ENCODE peak calls at places on chromosomes 12 and 14, in ten cellular contexts. One of them, this sample, is unnamed.

GRCh38 chr14:101097109-101097793 is 193.7 kb upstream of the RTL1 start:
- DNase-seq in bronchial epithelial cell: peak; percentile 20
- DNase-seq in activated CD4-positive, alpha-beta T cell treated with anti-CD3 and anti-CD28 coated beads, Interleukin-2, amount 10 ng/mL, durations not matched to agents 7 days and 5 days: no peak
- DNase-seq in CD4-positive, alpha-beta memory T cell: no peak
- DNase-seq in tibial artery: no peak
- DNase-seq in activated T-cell treated with anti-CD3 and anti-CD28 coated beads for 48 hours: no peak
- DNase-seq in fibroblast of mammary gland: no peak
- DNase-seq in effector memory CD4-positive, alpha-beta T cell: no peak
- DNase-seq in stimulated activated CD8-positive, alpha-beta memory T cell treated with anti-CD3 and anti-CD28 coated beads, Interleukin-15, amount 100 ng/mL, for 24 hours: no peak
- DNase-seq in ovary: no peak
- DNase-seq in this sample: peak; percentile 69

GRCh38 chr12:108772896-108773797 is 41.8 kb upstream of the CORO1C start:
- DNase-seq in bronchial epithelial cell: no peak
- DNase-seq in activated CD4-positive, alpha-beta T cell treated with anti-CD3 and anti-CD28 coated beads, Interleukin-2, amount 10 ng/mL, durations not matched to agents 7 days and 5 days: no peak
- DNase-seq in CD4-positive, alpha-beta memory T cell: no peak
- DNase-seq in tibial artery: no peak
- DNase-seq in activated T-cell treated with anti-CD3 and anti-CD28 coated beads for 48 hours: no peak
- DNase-seq in fibroblast of mammary gland: no peak
- DNase-seq in effector memory CD4-positive, alpha-beta T cell: no peak
- DNase-seq in stimulated activated CD8-positive, alpha-beta memory T cell treated with anti-CD3 and anti-CD28 coated beads, Interleukin-15, amount 100 ng/mL, for 24 hours: no peak
- DNase-seq in ovary: no peak
- DNase-seq in this sample: no peak

GRCh38 chr12:6647083-6647604 is at the start of gene ACRBP:
- DNase-seq in bronchial epithelial cell: peak; percentile 32
- DNase-seq in activated CD4-positive, alpha-beta T cell treated with anti-CD3 and anti-CD28 coated beads, Interleukin-2, amount 10 ng/mL, durations not matched to agents 7 days and 5 days: peak; percentile 20
- DNase-seq in CD4-positive, alpha-beta memory T cell: no peak
- DNase-seq in tibial artery: peak; percentile 79
- DNase-seq in activated T-cell treated with anti-CD3 and anti-CD28 coated beads for 48 hours: no peak
- DNase-seq in fibroblast of mammary gland: peak; percentile 60
- DNase-seq in effector memory CD4-positive, alpha-beta T cell: no peak
- DNase-seq in stimulated activated CD8-positive, alpha-beta memory T cell treated with anti-CD3 and anti-CD28 coated beads, Interleukin-15, amount 100 ng/mL, for 24 hours: no peak
- DNase-seq in ovary: peak; percentile 78
- DNase-seq in this sample: peak; percentile 42

GRCh38 chr12:9707864-9708808 is 24.8 kb downstream of the CLECL1 start:
- DNase-seq in bronchial epithelial cell: peak; percentile 51
- DNase-seq in activated CD4-positive, alpha-beta T cell treated with anti-CD3 and anti-CD28 coated beads, Interleukin-2, amount 10 ng/mL, durations not matched to agents 7 days and 5 days: peak; percentile 77
- DNase-seq in CD4-positive, alpha-beta memory T cell: peak; percentile 74
- DNase-seq in tibial artery: peak; percentile 31
- DNase-seq in activated T-cell treated with anti-CD3 and anti-CD28 coated beads for 48 hours: peak; percentile 45
- DNase-seq in fibroblast of mammary gland: peak; percentile 65
- DNase-seq in effector memory CD4-positive, alpha-beta T cell: peak; percentile 52
- DNase-seq in stimulated activated CD8-positive, alpha-beta memory T cell treated with anti-CD3 and anti-CD28 coated beads, Interleukin-15, amount 100 ng/mL, for 24 hours: no peak
- DNase-seq in ovary: no peak
- DNase-seq in this sample: peak; percentile 51

GRCh38 chr12:26939192-26939832 is 1.0 kb downstream of the FGFR1OP2 start:
- DNase-seq in bronchial epithelial cell: peak; percentile 42
- DNase-seq in activated CD4-positive, alpha-beta T cell treated with anti-CD3 and anti-CD28 coated beads, Interleukin-2, amount 10 ng/mL, durations not matched to agents 7 days and 5 days: no peak
- DNase-seq in CD4-positive, alpha-beta memory T cell: no peak
- DNase-seq in tibial artery: no peak
- DNase-seq in activated T-cell treated with anti-CD3 and anti-CD28 coated beads for 48 hours: no peak
- DNase-seq in fibroblast of mammary gland: peak; percentile 49
- DNase-seq in effector memory CD4-positive, alpha-beta T cell: no peak
- DNase-seq in stimulated activated CD8-positive, alpha-beta memory T cell treated with anti-CD3 and anti-CD28 coated beads, Interleukin-15, amount 100 ng/mL, for 24 hours: no peak
- DNase-seq in ovary: no peak
- DNase-seq in this sample: no peak

GRCh38 chr12:67459173-67459572 is 189.4 kb upstream of the DYRK2 start:
- DNase-seq in bronchial epithelial cell: no peak
- DNase-seq in activated CD4-positive, alpha-beta T cell treated with anti-CD3 and anti-CD28 coated beads, Interleukin-2, amount 10 ng/mL, durations not matched to agents 7 days and 5 days: no peak
- DNase-seq in CD4-positive, alpha-beta memory T cell: no peak
- DNase-seq in tibial artery: no peak
- DNase-seq in activated T-cell treated with anti-CD3 and anti-CD28 coated beads for 48 hours: no peak
- DNase-seq in fibroblast of mammary gland: no peak
- DNase-seq in effector memory CD4-positive, alpha-beta T cell: no peak
- DNase-seq in stimulated activated CD8-positive, alpha-beta memory T cell treated with anti-CD3 and anti-CD28 coated beads, Interleukin-15, amount 100 ng/mL, for 24 hours: no peak
- DNase-seq in ovary: no peak
- DNase-seq in this sample: peak; percentile 33

GRCh38 chr12:116060765-116061164 is 216.7 kb downstream of the MED13L start:
- DNase-seq in bronchial epithelial cell: no peak
- DNase-seq in activated CD4-positive, alpha-beta T cell treated with anti-CD3 and anti-CD28 coated beads, Interleukin-2, amount 10 ng/mL, durations not matched to agents 7 days and 5 days: peak; percentile 16
- DNase-seq in CD4-positive, alpha-beta memory T cell: peak; percentile 45
- DNase-seq in tibial artery: no peak
- DNase-seq in activated T-cell treated with anti-CD3 and anti-CD28 coated beads for 48 hours: no peak
- DNase-seq in fibroblast of mammary gland: peak; percentile 40
- DNase-seq in effector memory CD4-positive, alpha-beta T cell: no peak
- DNase-seq in stimulated activated CD8-positive, alpha-beta memory T cell treated with anti-CD3 and anti-CD28 coated beads, Interleukin-15, amount 100 ng/mL, for 24 hours: no peak
- DNase-seq in ovary: no peak
- DNase-seq in this sample: no peak

GRCh38 chr14:77086017-77086727 is 11.9 kb upstream of the CIPC start:
- DNase-seq in bronchial epithelial cell: peak; percentile 72
- DNase-seq in activated CD4-positive, alpha-beta T cell treated with anti-CD3 and anti-CD28 coated beads, Interleukin-2, amount 10 ng/mL, durations not matched to agents 7 days and 5 days: peak; percentile 27
- DNase-seq in CD4-positive, alpha-beta memory T cell: peak; percentile 52
- DNase-seq in tibial artery: no peak
- DNase-seq in activated T-cell treated with anti-CD3 and anti-CD28 coated beads for 48 hours: no peak
- DNase-seq in fibroblast of mammary gland: no peak
- DNase-seq in effector memory CD4-positive, alpha-beta T cell: peak; percentile 9
- DNase-seq in stimulated activated CD8-positive, alpha-beta memory T cell treated with anti-CD3 and anti-CD28 coated beads, Interleukin-15, amount 100 ng/mL, for 24 hours: no peak
- DNase-seq in ovary: no peak
- DNase-seq in this sample: peak; percentile 79

GRCh38 chr12:65188179-65188709 is 18.9 kb downstream of the LEMD3 start:
- DNase-seq in bronchial epithelial cell: no peak
- DNase-seq in activated CD4-positive, alpha-beta T cell treated with anti-CD3 and anti-CD28 coated beads, Interleukin-2, amount 10 ng/mL, durations not matched to agents 7 days and 5 days: no peak
- DNase-seq in CD4-positive, alpha-beta memory T cell: no peak
- DNase-seq in tibial artery: no peak
- DNase-seq in activated T-cell treated with anti-CD3 and anti-CD28 coated beads for 48 hours: no peak
- DNase-seq in fibroblast of mammary gland: no peak
- DNase-seq in effector memory CD4-positive, alpha-beta T cell: no peak
- DNase-seq in stimulated activated CD8-positive, alpha-beta memory T cell treated with anti-CD3 and anti-CD28 coated beads, Interleukin-15, amount 100 ng/mL, for 24 hours: no peak
- DNase-seq in ovary: no peak
- DNase-seq in this sample: no peak

GRCh38 chr12:58633479-58633878 is 286.8 kb downstream of the LRIG3 start:
- DNase-seq in bronchial epithelial cell: no peak
- DNase-seq in activated CD4-positive, alpha-beta T cell treated with anti-CD3 and anti-CD28 coated beads, Interleukin-2, amount 10 ng/mL, durations not matched to agents 7 days and 5 days: no peak
- DNase-seq in CD4-positive, alpha-beta memory T cell: no peak
- DNase-seq in tibial artery: no peak
- DNase-seq in activated T-cell treated with anti-CD3 and anti-CD28 coated beads for 48 hours: no peak
- DNase-seq in fibroblast of mammary gland: no peak
- DNase-seq in effector memory CD4-positive, alpha-beta T cell: no peak
- DNase-seq in stimulated activated CD8-positive, alpha-beta memory T cell treated with anti-CD3 and anti-CD28 coated beads, Interleukin-15, amount 100 ng/mL, for 24 hours: no peak
- DNase-seq in ovary: no peak
- DNase-seq in this sample: no peak

GRCh38 chr12:18576104-18576622 is 161.6 kb downstream of the PLCZ1 start:
- DNase-seq in bronchial epithelial cell: peak; percentile 77
- DNase-seq in activated CD4-positive, alpha-beta T cell treated with anti-CD3 and anti-CD28 coated beads, Interleukin-2, amount 10 ng/mL, durations not matched to agents 7 days and 5 days: no peak
- DNase-seq in CD4-positive, alpha-beta memory T cell: no peak
- DNase-seq in tibial artery: no peak
- DNase-seq in activated T-cell treated with anti-CD3 and anti-CD28 coated beads for 48 hours: no peak
- DNase-seq in fibroblast of mammary gland: peak; percentile 36
- DNase-seq in effector memory CD4-positive, alpha-beta T cell: no peak
- DNase-seq in stimulated activated CD8-positive, alpha-beta memory T cell treated with anti-CD3 and anti-CD28 coated beads, Interleukin-15, amount 100 ng/mL, for 24 hours: no peak
- DNase-seq in ovary: no peak
- DNase-seq in this sample: peak; percentile 7

GRCh38 chr12:106282457-106283097 is 20.0 kb upstream of the TCP11L2 start:
- DNase-seq in bronchial epithelial cell: peak; percentile 76
- DNase-seq in activated CD4-positive, alpha-beta T cell treated with anti-CD3 and anti-CD28 coated beads, Interleukin-2, amount 10 ng/mL, durations not matched to agents 7 days and 5 days: peak; percentile 61
- DNase-seq in CD4-positive, alpha-beta memory T cell: peak; percentile 60
- DNase-seq in tibial artery: no peak
- DNase-seq in activated T-cell treated with anti-CD3 and anti-CD28 coated beads for 48 hours: peak; percentile 28
- DNase-seq in fibroblast of mammary gland: peak; percentile 84
- DNase-seq in effector memory CD4-positive, alpha-beta T cell: peak; percentile 35
- DNase-seq in stimulated activated CD8-positive, alpha-beta memory T cell treated with anti-CD3 and anti-CD28 coated beads, Interleukin-15, amount 100 ng/mL, for 24 hours: no peak
- DNase-seq in ovary: peak; percentile 40
- DNase-seq in this sample: peak; percentile 44

GRCh38 chr14:70086685-70087379 is 101.9 kb downstream of the SLC8A3 start:
- DNase-seq in bronchial epithelial cell: peak; percentile 48
- DNase-seq in activated CD4-positive, alpha-beta T cell treated with anti-CD3 and anti-CD28 coated beads, Interleukin-2, amount 10 ng/mL, durations not matched to agents 7 days and 5 days: peak; percentile 14
- DNase-seq in CD4-positive, alpha-beta memory T cell: no peak
- DNase-seq in tibial artery: no peak
- DNase-seq in activated T-cell treated with anti-CD3 and anti-CD28 coated beads for 48 hours: no peak
- DNase-seq in fibroblast of mammary gland: peak; percentile 56
- DNase-seq in effector memory CD4-positive, alpha-beta T cell: no peak
- DNase-seq in stimulated activated CD8-positive, alpha-beta memory T cell treated with anti-CD3 and anti-CD28 coated beads, Interleukin-15, amount 100 ng/mL, for 24 hours: no peak
- DNase-seq in ovary: no peak
- DNase-seq in this sample: peak; percentile 33

GRCh38 chr12:124828264-124829007 is 35.2 kb downstream of the SCARB1 start:
- DNase-seq in bronchial epithelial cell: peak; percentile 73
- DNase-seq in activated CD4-positive, alpha-beta T cell treated with anti-CD3 and anti-CD28 coated beads, Interleukin-2, amount 10 ng/mL, durations not matched to agents 7 days and 5 days: no peak
- DNase-seq in CD4-positive, alpha-beta memory T cell: no peak
- DNase-seq in tibial artery: no peak
- DNase-seq in activated T-cell treated with anti-CD3 and anti-CD28 coated beads for 48 hours: no peak
- DNase-seq in fibroblast of mammary gland: no peak
- DNase-seq in effector memory CD4-positive, alpha-beta T cell: no peak
- DNase-seq in stimulated activated CD8-positive, alpha-beta memory T cell treated with anti-CD3 and anti-CD28 coated beads, Interleukin-15, amount 100 ng/mL, for 24 hours: no peak
- DNase-seq in ovary: no peak
- DNase-seq in this sample: peak; percentile 96

GRCh38 chr14:68416156-68416555 is 376.7 kb downstream of the ZFP36L1 start:
- DNase-seq in bronchial epithelial cell: no peak
- DNase-seq in activated CD4-positive, alpha-beta T cell treated with anti-CD3 and anti-CD28 coated beads, Interleukin-2, amount 10 ng/mL, durations not matched to agents 7 days and 5 days: no peak
- DNase-seq in CD4-positive, alpha-beta memory T cell: no peak
- DNase-seq in tibial artery: no peak
- DNase-seq in activated T-cell treated with anti-CD3 and anti-CD28 coated beads for 48 hours: no peak
- DNase-seq in fibroblast of mammary gland: no peak
- DNase-seq in effector memory CD4-positive, alpha-beta T cell: no peak
- DNase-seq in stimulated activated CD8-positive, alpha-beta memory T cell treated with anti-CD3 and anti-CD28 coated beads, Interleukin-15, amount 100 ng/mL, for 24 hours: no peak
- DNase-seq in ovary: no peak
- DNase-seq in this sample: no peak

GRCh38 chr12:118611770-118612169 is 235.4 kb downstream of the SUDS3 start:
- DNase-seq in bronchial epithelial cell: no peak
- DNase-seq in activated CD4-positive, alpha-beta T cell treated with anti-CD3 and anti-CD28 coated beads, Interleukin-2, amount 10 ng/mL, durations not matched to agents 7 days and 5 days: no peak
- DNase-seq in CD4-positive, alpha-beta memory T cell: no peak
- DNase-seq in tibial artery: no peak
- DNase-seq in activated T-cell treated with anti-CD3 and anti-CD28 coated beads for 48 hours: no peak
- DNase-seq in fibroblast of mammary gland: no peak
- DNase-seq in effector memory CD4-positive, alpha-beta T cell: no peak
- DNase-seq in stimulated activated CD8-positive, alpha-beta memory T cell treated with anti-CD3 and anti-CD28 coated beads, Interleukin-15, amount 100 ng/mL, for 24 hours: no peak
- DNase-seq in ovary: no peak
- DNase-seq in this sample: no peak

GRCh38 chr12:49098703-49099102 is 4.1 kb upstream of the DHH start:
- DNase-seq in bronchial epithelial cell: no peak
- DNase-seq in activated CD4-positive, alpha-beta T cell treated with anti-CD3 and anti-CD28 coated beads, Interleukin-2, amount 10 ng/mL, durations not matched to agents 7 days and 5 days: no peak
- DNase-seq in CD4-positive, alpha-beta memory T cell: no peak
- DNase-seq in tibial artery: no peak
- DNase-seq in activated T-cell treated with anti-CD3 and anti-CD28 coated beads for 48 hours: no peak
- DNase-seq in fibroblast of mammary gland: no peak
- DNase-seq in effector memory CD4-positive, alpha-beta T cell: no peak
- DNase-seq in stimulated activated CD8-positive, alpha-beta memory T cell treated with anti-CD3 and anti-CD28 coated beads, Interleukin-15, amount 100 ng/mL, for 24 hours: no peak
- DNase-seq in ovary: no peak
- DNase-seq in this sample: no peak

GRCh38 chr12:28268830-28269229 is 78.6 kb downstream of the CCDC91 start:
- DNase-seq in bronchial epithelial cell: no peak
- DNase-seq in activated CD4-positive, alpha-beta T cell treated with anti-CD3 and anti-CD28 coated beads, Interleukin-2, amount 10 ng/mL, durations not matched to agents 7 days and 5 days: no peak
- DNase-seq in CD4-positive, alpha-beta memory T cell: no peak
- DNase-seq in tibial artery: no peak
- DNase-seq in activated T-cell treated with anti-CD3 and anti-CD28 coated beads for 48 hours: no peak
- DNase-seq in fibroblast of mammary gland: no peak
- DNase-seq in effector memory CD4-positive, alpha-beta T cell: no peak
- DNase-seq in stimulated activated CD8-positive, alpha-beta memory T cell treated with anti-CD3 and anti-CD28 coated beads, Interleukin-15, amount 100 ng/mL, for 24 hours: no peak
- DNase-seq in ovary: no peak
- DNase-seq in this sample: no peak

GRCh38 chr12:852864-853263 is 96.6 kb downstream of the RAD52 start:
- DNase-seq in bronchial epithelial cell: no peak
- DNase-seq in activated CD4-positive, alpha-beta T cell treated with anti-CD3 and anti-CD28 coated beads, Interleukin-2, amount 10 ng/mL, durations not matched to agents 7 days and 5 days: no peak
- DNase-seq in CD4-positive, alpha-beta memory T cell: no peak
- DNase-seq in tibial artery: no peak
- DNase-seq in activated T-cell treated with anti-CD3 and anti-CD28 coated beads for 48 hours: no peak
- DNase-seq in fibroblast of mammary gland: no peak
- DNase-seq in effector memory CD4-positive, alpha-beta T cell: no peak
- DNase-seq in stimulated activated CD8-positive, alpha-beta memory T cell treated with anti-CD3 and anti-CD28 coated beads, Interleukin-15, amount 100 ng/mL, for 24 hours: no peak
- DNase-seq in ovary: no peak
- DNase-seq in this sample: no peak

GRCh38 chr12:120453060-120453761 is 7.0 kb downstream of the GATC start:
- DNase-seq in bronchial epithelial cell: no peak
- DNase-seq in activated CD4-positive, alpha-beta T cell treated with anti-CD3 and anti-CD28 coated beads, Interleukin-2, amount 10 ng/mL, durations not matched to agents 7 days and 5 days: no peak
- DNase-seq in CD4-positive, alpha-beta memory T cell: no peak
- DNase-seq in tibial artery: no peak
- DNase-seq in activated T-cell treated with anti-CD3 and anti-CD28 coated beads for 48 hours: no peak
- DNase-seq in fibroblast of mammary gland: no peak
- DNase-seq in effector memory CD4-positive, alpha-beta T cell: no peak
- DNase-seq in stimulated activated CD8-positive, alpha-beta memory T cell treated with anti-CD3 and anti-CD28 coated beads, Interleukin-15, amount 100 ng/mL, for 24 hours: no peak
- DNase-seq in ovary: no peak
- DNase-seq in this sample: no peak

GRCh38 chr12:122836027-122836921 is 1.0 kb downstream of the HIP1R start:
- DNase-seq in bronchial epithelial cell: peak; percentile 68
- DNase-seq in activated CD4-positive, alpha-beta T cell treated with anti-CD3 and anti-CD28 coated beads, Interleukin-2, amount 10 ng/mL, durations not matched to agents 7 days and 5 days: peak; percentile 74
- DNase-seq in CD4-positive, alpha-beta memory T cell: peak; percentile 68
- DNase-seq in tibial artery: no peak
- DNase-seq in activated T-cell treated with anti-CD3 and anti-CD28 coated beads for 48 hours: peak; percentile 22
- DNase-seq in fibroblast of mammary gland: peak; percentile 35
- DNase-seq in effector memory CD4-positive, alpha-beta T cell: no peak
- DNase-seq in stimulated activated CD8-positive, alpha-beta memory T cell treated with anti-CD3 and anti-CD28 coated beads, Interleukin-15, amount 100 ng/mL, for 24 hours: no peak
- DNase-seq in ovary: no peak
- DNase-seq in this sample: peak; percentile 52

GRCh38 chr12:85466906-85467305 is 186.9 kb downstream of the ALX1 start:
- DNase-seq in bronchial epithelial cell: peak; percentile 68
- DNase-seq in activated CD4-positive, alpha-beta T cell treated with anti-CD3 and anti-CD28 coated beads, Interleukin-2, amount 10 ng/mL, durations not matched to agents 7 days and 5 days: no peak
- DNase-seq in CD4-positive, alpha-beta memory T cell: no peak
- DNase-seq in tibial artery: no peak
- DNase-seq in activated T-cell treated with anti-CD3 and anti-CD28 coated beads for 48 hours: no peak
- DNase-seq in fibroblast of mammary gland: peak; percentile 49
- DNase-seq in effector memory CD4-positive, alpha-beta T cell: no peak
- DNase-seq in stimulated activated CD8-positive, alpha-beta memory T cell treated with anti-CD3 and anti-CD28 coated beads, Interleukin-15, amount 100 ng/mL, for 24 hours: no peak
- DNase-seq in ovary: no peak
- DNase-seq in this sample: peak; percentile 38

GRCh38 chr12:121364657-121365265 is 12.6 kb upstream of the ANAPC5 start:
- DNase-seq in bronchial epithelial cell: no peak
- DNase-seq in activated CD4-positive, alpha-beta T cell treated with anti-CD3 and anti-CD28 coated beads, Interleukin-2, amount 10 ng/mL, durations not matched to agents 7 days and 5 days: no peak
- DNase-seq in CD4-positive, alpha-beta memory T cell: no peak
- DNase-seq in tibial artery: no peak
- DNase-seq in activated T-cell treated with anti-CD3 and anti-CD28 coated beads for 48 hours: no peak
- DNase-seq in fibroblast of mammary gland: peak; percentile 9
- DNase-seq in effector memory CD4-positive, alpha-beta T cell: no peak
- DNase-seq in stimulated activated CD8-positive, alpha-beta memory T cell treated with anti-CD3 and anti-CD28 coated beads, Interleukin-15, amount 100 ng/mL, for 24 hours: no peak
- DNase-seq in ovary: no peak
- DNase-seq in this sample: no peak

GRCh38 chr12:104177663-104178501 is 37.7 kb upstream of the TXNRD1 start:
- DNase-seq in bronchial epithelial cell: peak; percentile 70
- DNase-seq in activated CD4-positive, alpha-beta T cell treated with anti-CD3 and anti-CD28 coated beads, Interleukin-2, amount 10 ng/mL, durations not matched to agents 7 days and 5 days: no peak
- DNase-seq in CD4-positive, alpha-beta memory T cell: no peak
- DNase-seq in tibial artery: peak; percentile 93
- DNase-seq in activated T-cell treated with anti-CD3 and anti-CD28 coated beads for 48 hours: no peak
- DNase-seq in fibroblast of mammary gland: peak; percentile 99
- DNase-seq in effector memory CD4-positive, alpha-beta T cell: no peak
- DNase-seq in stimulated activated CD8-positive, alpha-beta memory T cell treated with anti-CD3 and anti-CD28 coated beads, Interleukin-15, amount 100 ng/mL, for 24 hours: no peak
- DNase-seq in ovary: peak; percentile 78
- DNase-seq in this sample: peak; percentile 98

GRCh38 chr14:105303949-105304348 is 3.1 kb upstream of the BRF1 start:
- DNase-seq in bronchial epithelial cell: no peak
- DNase-seq in activated CD4-positive, alpha-beta T cell treated with anti-CD3 and anti-CD28 coated beads, Interleukin-2, amount 10 ng/mL, durations not matched to agents 7 days and 5 days: no peak
- DNase-seq in CD4-positive, alpha-beta memory T cell: no peak
- DNase-seq in tibial artery: no peak
- DNase-seq in activated T-cell treated with anti-CD3 and anti-CD28 coated beads for 48 hours: no peak
- DNase-seq in fibroblast of mammary gland: no peak
- DNase-seq in effector memory CD4-positive, alpha-beta T cell: no peak
- DNase-seq in stimulated activated CD8-positive, alpha-beta memory T cell treated with anti-CD3 and anti-CD28 coated beads, Interleukin-15, amount 100 ng/mL, for 24 hours: no peak
- DNase-seq in ovary: no peak
- DNase-seq in this sample: no peak

GRCh38 chr14:75487155-75487671 is 35.1 kb upstream of the BATF start:
- DNase-seq in bronchial epithelial cell: peak; percentile 86
- DNase-seq in activated CD4-positive, alpha-beta T cell treated with anti-CD3 and anti-CD28 coated beads, Interleukin-2, amount 10 ng/mL, durations not matched to agents 7 days and 5 days: peak; percentile 31
- DNase-seq in CD4-positive, alpha-beta memory T cell: peak; percentile 23
- DNase-seq in tibial artery: no peak
- DNase-seq in activated T-cell treated with anti-CD3 and anti-CD28 coated beads for 48 hours: no peak
- DNase-seq in fibroblast of mammary gland: no peak
- DNase-seq in effector memory CD4-positive, alpha-beta T cell: no peak
- DNase-seq in stimulated activated CD8-positive, alpha-beta memory T cell treated with anti-CD3 and anti-CD28 coated beads, Interleukin-15, amount 100 ng/mL, for 24 hours: no peak
- DNase-seq in ovary: no peak
- DNase-seq in this sample: peak; percentile 78

GRCh38 chr12:1873531-1874149 is 44.8 kb downstream of the CACNA2D4 start:
- DNase-seq in bronchial epithelial cell: no peak
- DNase-seq in activated CD4-positive, alpha-beta T cell treated with anti-CD3 and anti-CD28 coated beads, Interleukin-2, amount 10 ng/mL, durations not matched to agents 7 days and 5 days: no peak
- DNase-seq in CD4-positive, alpha-beta memory T cell: no peak
- DNase-seq in tibial artery: no peak
- DNase-seq in activated T-cell treated with anti-CD3 and anti-CD28 coated beads for 48 hours: no peak
- DNase-seq in fibroblast of mammary gland: no peak
- DNase-seq in effector memory CD4-positive, alpha-beta T cell: no peak
- DNase-seq in stimulated activated CD8-positive, alpha-beta memory T cell treated with anti-CD3 and anti-CD28 coated beads, Interleukin-15, amount 100 ng/mL, for 24 hours: no peak
- DNase-seq in ovary: no peak
- DNase-seq in this sample: no peak

GRCh38 chr14:99205086-99205688 is 66.8 kb downstream of the BCL11B start:
- DNase-seq in bronchial epithelial cell: no peak
- DNase-seq in activated CD4-positive, alpha-beta T cell treated with anti-CD3 and anti-CD28 coated beads, Interleukin-2, amount 10 ng/mL, durations not matched to agents 7 days and 5 days: no peak
- DNase-seq in CD4-positive, alpha-beta memory T cell: no peak
- DNase-seq in tibial artery: no peak
- DNase-seq in activated T-cell treated with anti-CD3 and anti-CD28 coated beads for 48 hours: no peak
- DNase-seq in fibroblast of mammary gland: no peak
- DNase-seq in effector memory CD4-positive, alpha-beta T cell: no peak
- DNase-seq in stimulated activated CD8-positive, alpha-beta memory T cell treated with anti-CD3 and anti-CD28 coated beads, Interleukin-15, amount 100 ng/mL, for 24 hours: no peak
- DNase-seq in ovary: no peak
- DNase-seq in this sample: no peak